ENCODE peak calls at places on chromosomes 4 and X, in ten cellular contexts. One of them, this sample, is unnamed.

GRCh38 chrX:104750146-104750699 is 184.2 kb downstream of the IL1RAPL2 start:
- DNase-seq in cardiac muscle cell: no peak
- DNase-seq in heart left ventricle: no peak
- DNase-seq in mammary epithelial cell: no peak
- DNase-seq in ovary: no peak
- DNase-seq in breast epithelium: no peak
- DNase-seq in thoracic aorta: no peak
- DNase-seq in tibial artery: no peak
- DNase-seq in IMR-90: no peak
- DNase-seq in suprapubic skin: no peak
- DNase-seq in this sample: no peak

GRCh38 chrX:123736333-123736921 is 3.6 kb upstream of the THOC2 start:
- DNase-seq in ovary: no peak
- DNase-seq in IMR-90: peak; percentile 90
- DNase-seq in mammary epithelial cell: peak; percentile 65
- DNase-seq in heart left ventricle: no peak
- DNase-seq in tibial artery: no peak
- DNase-seq in cardiac muscle cell: peak; percentile 16
- DNase-seq in thoracic aorta: no peak
- DNase-seq in suprapubic skin: no peak
- DNase-seq in breast epithelium: no peak
- DNase-seq in this sample: peak; percentile 75

GRCh38 chrX:15269120-15269519 is 763 bp downstream of the ASB9 start:
- DNase-seq in ovary: no peak
- DNase-seq in suprapubic skin: no peak
- DNase-seq in tibial artery: no peak
- DNase-seq in thoracic aorta: no peak
- DNase-seq in mammary epithelial cell: peak; percentile 64
- DNase-seq in cardiac muscle cell: no peak
- DNase-seq in heart left ventricle: no peak
- DNase-seq in IMR-90: no peak
- DNase-seq in breast epithelium: no peak
- DNase-seq in this sample: no peak

GRCh38 chrX:65706041-65706828 is 38.8 kb downstream of the MSN start:
- DNase-seq in ovary: no peak
- DNase-seq in suprapubic skin: no peak
- DNase-seq in heart left ventricle: peak; percentile 61
- DNase-seq in tibial artery: peak; percentile 26
- DNase-seq in breast epithelium: peak; percentile 46
- DNase-seq in mammary epithelial cell: peak; percentile 83
- DNase-seq in IMR-90: peak; percentile 85
- DNase-seq in thoracic aorta: peak; percentile 40
- DNase-seq in cardiac muscle cell: peak; percentile 75
- DNase-seq in this sample: peak; percentile 62

GRCh38 chr4:188175288-188175687 is 36.0 kb downstream of the TRIML1 start:
- DNase-seq in mammary epithelial cell: peak; percentile 62
- DNase-seq in tibial artery: no peak
- DNase-seq in heart left ventricle: no peak
- DNase-seq in thoracic aorta: no peak
- DNase-seq in IMR-90: peak; percentile 28
- DNase-seq in breast epithelium: no peak
- DNase-seq in suprapubic skin: no peak
- DNase-seq in cardiac muscle cell: no peak
- DNase-seq in ovary: no peak
- DNase-seq in this sample: no peak

GRCh38 chrX:110086916-110087484 is 84.1 kb downstream of the TMEM164 start:
- DNase-seq in breast epithelium: no peak
- DNase-seq in heart left ventricle: no peak
- DNase-seq in tibial artery: no peak
- DNase-seq in IMR-90: peak; percentile 96
- DNase-seq in suprapubic skin: no peak
- DNase-seq in cardiac muscle cell: peak; percentile 90
- DNase-seq in mammary epithelial cell: peak; percentile 88
- DNase-seq in thoracic aorta: no peak
- DNase-seq in ovary: no peak
- DNase-seq in this sample: peak; percentile 97

GRCh38 chr4:101471201-101471600 is 123.9 kb upstream of the PPP3CA start:
- DNase-seq in heart left ventricle: no peak
- DNase-seq in breast epithelium: no peak
- DNase-seq in IMR-90: no peak
- DNase-seq in mammary epithelial cell: no peak
- DNase-seq in cardiac muscle cell: no peak
- DNase-seq in thoracic aorta: no peak
- DNase-seq in tibial artery: no peak
- DNase-seq in ovary: no peak
- DNase-seq in suprapubic skin: no peak
- DNase-seq in this sample: no peak

GRCh38 chr4:176444741-176445140 is 125.0 kb downstream of the SPCS3 start:
- DNase-seq in thoracic aorta: no peak
- DNase-seq in breast epithelium: no peak
- DNase-seq in heart left ventricle: no peak
- DNase-seq in tibial artery: no peak
- DNase-seq in ovary: no peak
- DNase-seq in IMR-90: peak; percentile 91
- DNase-seq in mammary epithelial cell: peak; percentile 59
- DNase-seq in cardiac muscle cell: peak; percentile 59
- DNase-seq in suprapubic skin: no peak
- DNase-seq in this sample: no peak

GRCh38 chr4:80489798-80490197 is 154.3 kb downstream of the CFAP299 start:
- DNase-seq in heart left ventricle: no peak
- DNase-seq in mammary epithelial cell: no peak
- DNase-seq in suprapubic skin: no peak
- DNase-seq in tibial artery: no peak
- DNase-seq in thoracic aorta: no peak
- DNase-seq in IMR-90: no peak
- DNase-seq in ovary: no peak
- DNase-seq in breast epithelium: no peak
- DNase-seq in cardiac muscle cell: no peak
- DNase-seq in this sample: no peak

GRCh38 chr4:108483077-108483476 is 137.3 kb upstream of the RPL34 start:
- DNase-seq in IMR-90: no peak
- DNase-seq in heart left ventricle: no peak
- DNase-seq in breast epithelium: no peak
- DNase-seq in ovary: no peak
- DNase-seq in suprapubic skin: no peak
- DNase-seq in cardiac muscle cell: no peak
- DNase-seq in mammary epithelial cell: no peak
- DNase-seq in thoracic aorta: no peak
- DNase-seq in tibial artery: no peak
- DNase-seq in this sample: no peak

GRCh38 chrX:257681-258289 is 23.4 kb upstream of the PLCXD1 start:
- DNase-seq in mammary epithelial cell: no peak
- DNase-seq in thoracic aorta: no peak
- DNase-seq in IMR-90: no peak
- DNase-seq in tibial artery: no peak
- DNase-seq in cardiac muscle cell: no peak
- DNase-seq in heart left ventricle: no peak
- DNase-seq in suprapubic skin: peak; percentile 72
- DNase-seq in breast epithelium: no peak
- DNase-seq in ovary: no peak
- DNase-seq in this sample: no peak

GRCh38 chrX:39759526-39760224 is 338.1 kb downstream of the BCOR start:
- DNase-seq in breast epithelium: peak; percentile 52
- DNase-seq in ovary: peak; percentile 61
- DNase-seq in tibial artery: no peak
- DNase-seq in thoracic aorta: no peak
- DNase-seq in IMR-90: peak; percentile 78
- DNase-seq in heart left ventricle: peak; percentile 59
- DNase-seq in suprapubic skin: no peak
- DNase-seq in cardiac muscle cell: peak; percentile 66
- DNase-seq in mammary epithelial cell: no peak
- DNase-seq in this sample: peak; percentile 63

GRCh38 chrX:72308566-72309296 is 3.0 kb upstream of the CITED1 start:
- DNase-seq in IMR-90: peak; percentile 50
- DNase-seq in ovary: peak; percentile 64
- DNase-seq in tibial artery: peak; percentile 40
- DNase-seq in mammary epithelial cell: peak; percentile 57
- DNase-seq in cardiac muscle cell: peak; percentile 76
- DNase-seq in breast epithelium: peak; percentile 59
- DNase-seq in suprapubic skin: no peak
- DNase-seq in thoracic aorta: no peak
- DNase-seq in heart left ventricle: peak; percentile 54
- DNase-seq in this sample: peak; percentile 66

GRCh38 chrX:23819385-23820234 is 36.6 kb downstream of the SAT1 start:
- DNase-seq in breast epithelium: no peak
- DNase-seq in mammary epithelial cell: no peak
- DNase-seq in tibial artery: no peak
- DNase-seq in thoracic aorta: no peak
- DNase-seq in heart left ventricle: no peak
- DNase-seq in IMR-90: peak; percentile 40
- DNase-seq in suprapubic skin: no peak
- DNase-seq in ovary: no peak
- DNase-seq in cardiac muscle cell: peak; percentile 21
- DNase-seq in this sample: peak; percentile 59

GRCh38 chrX:110402091-110402854 is 43.6 kb downstream of the RTL9 start:
- DNase-seq in thoracic aorta: no peak
- DNase-seq in IMR-90: peak; percentile 74
- DNase-seq in tibial artery: peak; percentile 41
- DNase-seq in heart left ventricle: peak; percentile 45
- DNase-seq in suprapubic skin: no peak
- DNase-seq in breast epithelium: peak; percentile 59
- DNase-seq in ovary: no peak
- DNase-seq in mammary epithelial cell: peak; percentile 79
- DNase-seq in cardiac muscle cell: peak; percentile 62
- DNase-seq in this sample: peak; percentile 73

GRCh38 chr4:69095301-69095731 is 958 bp upstream of the UGT2B7 start:
- DNase-seq in breast epithelium: no peak
- DNase-seq in thoracic aorta: no peak
- DNase-seq in mammary epithelial cell: peak; percentile 67
- DNase-seq in suprapubic skin: no peak
- DNase-seq in tibial artery: no peak
- DNase-seq in IMR-90: peak; percentile 92
- DNase-seq in heart left ventricle: no peak
- DNase-seq in ovary: no peak
- DNase-seq in cardiac muscle cell: no peak
- DNase-seq in this sample: peak; percentile 93

GRCh38 chr4:8818063-8818881 is 53.4 kb downstream of the HMX1 start:
- DNase-seq in thoracic aorta: no peak
- DNase-seq in ovary: no peak
- DNase-seq in cardiac muscle cell: no peak
- DNase-seq in tibial artery: peak; percentile 11
- DNase-seq in mammary epithelial cell: no peak
- DNase-seq in heart left ventricle: no peak
- DNase-seq in IMR-90: no peak
- DNase-seq in suprapubic skin: peak; percentile 60
- DNase-seq in breast epithelium: peak; percentile 17
- DNase-seq in this sample: no peak

GRCh38 chr4:169902658-169903345 is 123.4 kb downstream of the MFAP3L start:
- DNase-seq in cardiac muscle cell: no peak
- DNase-seq in suprapubic skin: no peak
- DNase-seq in mammary epithelial cell: no peak
- DNase-seq in IMR-90: no peak
- DNase-seq in tibial artery: no peak
- DNase-seq in thoracic aorta: no peak
- DNase-seq in ovary: no peak
- DNase-seq in heart left ventricle: no peak
- DNase-seq in breast epithelium: no peak
- DNase-seq in this sample: no peak

GRCh38 chrX:56623316-56623715 is 59.9 kb downstream of the UBQLN2 start:
- DNase-seq in mammary epithelial cell: no peak
- DNase-seq in thoracic aorta: no peak
- DNase-seq in breast epithelium: no peak
- DNase-seq in cardiac muscle cell: no peak
- DNase-seq in IMR-90: no peak
- DNase-seq in tibial artery: no peak
- DNase-seq in suprapubic skin: no peak
- DNase-seq in heart left ventricle: no peak
- DNase-seq in ovary: no peak
- DNase-seq in this sample: no peak
- TF ChIP-seq CTCF in mammary epithelial cell: no peak
- TF ChIP-seq CTCF in thoracic aorta: no peak
- TF ChIP-seq CTCF in breast epithelium: no peak
- TF ChIP-seq CTCF in cardiac muscle cell: no peak
- TF ChIP-seq CTCF in IMR-90: no peak
- TF ChIP-seq CTCF in tibial artery: no peak
- TF ChIP-seq CTCF in suprapubic skin: no peak
- TF ChIP-seq CTCF in heart left ventricle: no peak
- TF ChIP-seq CTCF in ovary: no peak
- TF ChIP-seq CTCF in this sample: no peak

GRCh38 chr4:139461022-139461421 is 7.1 kb downstream of the RAB33B start:
- DNase-seq in heart left ventricle: no peak
- DNase-seq in tibial artery: no peak
- DNase-seq in cardiac muscle cell: no peak
- DNase-seq in ovary: no peak
- DNase-seq in suprapubic skin: no peak
- DNase-seq in thoracic aorta: no peak
- DNase-seq in breast epithelium: no peak
- DNase-seq in IMR-90: no peak
- DNase-seq in mammary epithelial cell: no peak
- DNase-seq in this sample: no peak
- H3K4me3 ChIP-seq in heart left ventricle: no peak overlapping the region
- H3K4me3 ChIP-seq in tibial artery: no peak overlapping the region
- H3K4me3 ChIP-seq in cardiac muscle cell: no peak overlapping the region
- H3K4me3 ChIP-seq in ovary: no peak overlapping the region
- H3K4me3 ChIP-seq in suprapubic skin: no peak overlapping the region
- H3K4me3 ChIP-seq in thoracic aorta: no peak overlapping the region
- H3K4me3 ChIP-seq in breast epithelium: no peak overlapping the region
- H3K4me3 ChIP-seq in IMR-90: no peak overlapping the region
- H3K4me3 ChIP-seq in mammary epithelial cell: no peak overlapping the region
- H3K4me3 ChIP-seq in this sample: no peak overlapping the region

DNA sequence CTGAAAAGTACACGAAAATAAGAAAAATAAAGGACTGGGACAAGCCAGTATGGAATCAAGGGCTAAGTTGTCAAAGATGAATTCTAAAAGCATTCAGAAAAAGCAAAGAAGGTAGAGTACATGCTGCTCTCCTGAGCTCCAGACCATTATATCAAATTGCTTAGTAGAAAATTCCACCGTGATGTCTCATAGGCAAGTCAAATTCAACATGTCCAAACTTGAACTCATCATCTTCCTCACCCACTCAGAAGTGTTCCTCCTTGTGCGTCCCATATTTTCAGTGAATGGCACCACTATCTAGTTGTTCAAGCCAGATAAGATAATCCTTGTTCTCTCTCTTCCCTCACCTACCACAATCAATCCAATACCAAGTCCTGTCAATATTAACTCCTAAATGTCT is 37.5 kb upstream of the IL13RA2 start:
- DNase-seq in ovary: no peak
- DNase-seq in mammary epithelial cell: peak; percentile 44
- DNase-seq in IMR-90: no peak
- DNase-seq in heart left ventricle: no peak
- DNase-seq in breast epithelium: no peak
- DNase-seq in suprapubic skin: no peak
- DNase-seq in tibial artery: no peak
- DNase-seq in cardiac muscle cell: no peak
- DNase-seq in thoracic aorta: no peak
- DNase-seq in this sample: no peak
- TF ChIP-seq CTCF in ovary: no peak
- TF ChIP-seq CTCF in mammary epithelial cell: no peak
- TF ChIP-seq CTCF in IMR-90: no peak
- TF ChIP-seq CTCF in heart left ventricle: no peak
- TF ChIP-seq CTCF in breast epithelium: no peak
- TF ChIP-seq CTCF in suprapubic skin: no peak
- TF ChIP-seq CTCF in tibial artery: no peak
- TF ChIP-seq CTCF in cardiac muscle cell: no peak
- TF ChIP-seq CTCF in thoracic aorta: no peak
- TF ChIP-seq CTCF in this sample: no peak

GRCh38 chrX:106201502-106202178 is 33.5 kb downstream of the PWWP3B start:
- DNase-seq in heart left ventricle: no peak
- DNase-seq in mammary epithelial cell: no peak
- DNase-seq in thoracic aorta: no peak
- DNase-seq in breast epithelium: no peak
- DNase-seq in tibial artery: no peak
- DNase-seq in ovary: no peak
- DNase-seq in IMR-90: no peak
- DNase-seq in cardiac muscle cell: no peak
- DNase-seq in suprapubic skin: no peak
- DNase-seq in this sample: no peak
- H3K4me3 ChIP-seq in heart left ventricle: no peak overlapping the region
- H3K4me3 ChIP-seq in mammary epithelial cell: no peak overlapping the region
- H3K4me3 ChIP-seq in thoracic aorta: no peak overlapping the region
- H3K4me3 ChIP-seq in breast epithelium: no peak overlapping the region
- H3K4me3 ChIP-seq in tibial artery: no peak overlapping the region
- H3K4me3 ChIP-seq in ovary: no peak overlapping the region
- H3K4me3 ChIP-seq in IMR-90: no peak overlapping the region
- H3K4me3 ChIP-seq in cardiac muscle cell: no peak overlapping the region
- H3K4me3 ChIP-seq in suprapubic skin: no peak overlapping the region
- H3K4me3 ChIP-seq in this sample: no peak overlapping the region